ENCODE peak calls at places on chromosomes 12 and 14, in five cellular contexts. B, E, F, I and U are unnamed samples.

GRCh38 chr12:121110211-121110940 is 22.3 kb upstream of the P2RX7 start:
- DNase-seq in E (peak), I (peak), B (peak), F (peak), U (peak)

GRCh38 chr12:104458645-104459555 is 2.2 kb downstream of the CHST11 start:
- DNase-seq in E (peak), B (peak), I (peak), F (peak), U (no peak)

GRCh38 chr14:68520637-68521556 is 272.0 kb downstream of the ZFP36L1 start:
- DNase-seq in F (no peak), B (no peak), E (no peak), I (no peak), U (no peak)

GRCh38 chr12:15575797-15576560 is 213.2 kb downstream of the EPS8 start:
- DNase-seq in F (no peak), I (no peak), B (no peak), E (no peak), U (no peak)

GRCh38 chr14:103522649-103523582 is at the start of gene CKB:
- DNase-seq in F (no peak), I (no peak), E (peak), B (peak), U (no peak)

GRCh38 chr12:93219947-93220346 is 157.8 kb upstream of the NUDT4 start:
- DNase-seq in E (no peak), B (no peak), F (no peak), I (peak), U (no peak)

GRCh38 chr14:48622980-48623379 is 947.6 kb upstream of the MDGA2 start:
- DNase-seq in B (no peak), I (no peak), F (no peak), E (no peak), U (no peak)

GRCh38 chr14:63212776-63213500 is 8.7 kb downstream of the RHOJ start:
- DNase-seq in B (no peak), E (no peak), I (no peak), F (no peak), U (no peak)

GRCh38 chr12:94193623-94194022 is 45.2 kb downstream of the PLXNC1 start:
- DNase-seq in F (no peak), I (no peak), E (no peak), B (no peak), U (no peak)

GRCh38 chr14:23351681-23352505 is 794 bp downstream of the SLC22A17 start:
- DNase-seq in E (no peak), I (no peak), B (peak), F (no peak), U (no peak)

GRCh38 chr14:32507029-32507984 is 178.2 kb downstream of the AKAP6 start:
- DNase-seq in E (no peak), F (no peak), B (peak), I (no peak), U (no peak)

GRCh38 chr14:32244404-32244803 is 41.3 kb upstream of the RNU6-8 start:
- DNase-seq in F (no peak), B (peak), E (peak), I (no peak), U (no peak)

GRCh38 chr14:103185051-103186027 is 62.1 kb downstream of the TNFAIP2 start:
- DNase-seq in I (peak), F (peak), E (peak), B (peak), U (no peak)

GRCh38 chr12:57133013-57133569 is 4.8 kb downstream of the LRP1 start:
- DNase-seq in B (peak), I (no peak), E (no peak), F (no peak), U (no peak)

GRCh38 chr14:68510201-68510600 is 282.7 kb downstream of the ZFP36L1 start:
- DNase-seq in F (no peak), B (peak), E (no peak), I (no peak), U (no peak)

GRCh38 chr12:11650697-11651281 is 1.3 kb downstream of the ETV6 start:
- DNase-seq in I (peak), F (peak), B (peak), E (peak), U (peak)

GRCh38 chr14:101476931-101477553 is 84.3 kb upstream of the DIO3 start:
- DNase-seq in E (no peak), B (no peak), F (no peak), I (peak), U (no peak)

GRCh38 chr14:102777711-102778615 is 714 bp downstream of the TRAF3 start:
- DNase-seq in E (peak), I (peak), B (peak), F (peak), U (no peak)

GRCh38 chr14:79325071-79325470 is 886.2 kb downstream of the DIO2 start:
- DNase-seq in I (no peak), E (no peak), B (no peak), F (no peak), U (no peak)

GRCh38 chr12:74891276-74891675 is 318.4 kb downstream of the KCNC2 start:
- DNase-seq in F (no peak), I (no peak), E (no peak), B (no peak), U (no peak)

GRCh38 chr12:102726686-102727085 is 190.4 kb downstream of the PAH start:
- DNase-seq in I (no peak), E (no peak), B (no peak), F (no peak), U (no peak)

GRCh38 chr14:28119849-28120248 is 646.7 kb upstream of the FOXG1 start:
- DNase-seq in I (no peak), F (no peak), B (no peak), E (no peak), U (no peak)

GRCh38 chr12:127773520-127773919 is 493.4 kb upstream of the TMEM132C start:
- DNase-seq in E (no peak), F (no peak), I (peak), B (no peak), U (no peak)

GRCh38 chr14:32934891-32935633 is 3.6 kb upstream of the NPAS3 start:
- DNase-seq in F (no peak), B (peak), I (no peak), E (no peak), U (no peak)

GRCh38 chr12:53220857-53221202 is 11.2 kb downstream of the RARG start:
- DNase-seq in B (peak), F (peak), I (peak), E (peak), U (peak)

GRCh38 chr14:69963966-69964365 is 84.8 kb downstream of the SMOC1 start:
- DNase-seq in F (no peak), I (no peak), E (no peak), B (no peak), U (no peak)

GRCh38 chr12:132014092-132014914 is 64.6 kb downstream of the EP400 start:
- DNase-seq in E (no peak), I (no peak), F (no peak), B (peak), U (no peak)

GRCh38 chr14:105168093-105168420 is 519 bp downstream of the JAG2 start:
- DNase-seq in E (no peak), B (no peak), F (no peak), I (no peak), U (no peak)

GRCh38 chr12:28222081-28222700 is 31.9 kb downstream of the CCDC91 start:
- DNase-seq in B (no peak), F (no peak), I (no peak), E (peak), U (no peak)

GRCh38 chr12:122825773-122826724 is 9.2 kb upstream of the HIP1R start:
- DNase-seq in F (no peak), B (peak), E (no peak), I (peak), U (no peak)

GRCh38 chr14:71290960-71291466 is 383.8 kb downstream of the PCNX1 start:
- DNase-seq in E (peak), F (peak), B (peak), I (peak), U (peak)

GRCh38 chr14:91273273-91273884 is 28.9 kb upstream of the GPR68 start:
- DNase-seq in F (no peak), E (no peak), I (no peak), B (no peak), U (no peak)

GRCh38 chr12:62123721-62124203 is 136.4 kb upstream of the USP15 start:
- DNase-seq in B (peak), E (peak), F (peak), I (peak), U (no peak)

GRCh38 chr14:57297852-57298251 is 29.1 kb downstream of the AP5M1 start:
- DNase-seq in E (no peak), I (no peak), B (no peak), F (no peak), U (no peak)

GRCh38 chr12:1217191-1217949 is 226.3 kb downstream of the ERC1 start:
- DNase-seq in F (no peak), B (peak), I (no peak), E (no peak), U (no peak)

GRCh38 chr12:28191690-28192089 is 1.4 kb downstream of the CCDC91 start:
- DNase-seq in B (no peak), E (peak), F (no peak), I (peak), U (no peak)

DNA sequence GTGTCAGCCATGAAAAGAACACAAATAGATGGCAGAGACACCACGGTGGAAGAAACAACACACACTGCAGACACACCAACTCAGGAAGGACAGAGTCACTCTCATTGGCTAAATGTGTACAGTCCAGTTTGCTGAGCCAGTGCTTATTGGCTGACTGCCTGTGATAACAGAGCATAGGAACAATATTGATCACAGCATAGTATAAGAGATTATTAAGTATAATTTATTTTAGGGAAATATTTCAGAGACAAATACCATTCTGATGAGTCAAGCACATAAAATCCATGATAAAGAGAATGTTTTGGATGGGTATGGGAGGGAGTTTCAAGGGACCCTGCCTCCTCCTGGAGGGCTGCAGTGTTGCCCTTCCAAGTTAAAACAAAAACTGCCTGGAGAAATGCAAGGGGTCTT is 50.9 kb downstream of the BTG1 start:
- DNase-seq in F (peak), B (peak), I (peak), E (no peak), U (no peak)
- TF ChIP-seq CTCF in F (no peak), B (peak), I (peak), E (no peak), U (no peak)

GRCh38 chr14:95407342-95407741 is 87.6 kb upstream of the CLMN start:
- DNase-seq in I (no peak), F (no peak), E (no peak), B (no peak), U (no peak)

GRCh38 chr14:95409472-95410307 is 90.0 kb upstream of the CLMN start:
- DNase-seq in B (no peak), E (no peak), F (no peak), I (no peak), U (no peak)

GRCh38 chr14:95408731-95409471 is 89.2 kb upstream of the CLMN start:
- DNase-seq in E (no peak), I (no peak), B (no peak), F (no peak), U (no peak)

GRCh38 chr14:95413289-95414215 is 93.8 kb upstream of the CLMN start:
- DNase-seq in E (no peak), F (no peak), B (peak), I (no peak), U (no peak)

GRCh38 chr14:95410838-95411237 is 91.1 kb upstream of the CLMN start:
- DNase-seq in I (no peak), B (no peak), E (no peak), F (no peak), U (no peak)
- TF ChIP-seq CTCF in I (no peak), B (no peak), E (no peak), F (no peak), U (no peak)

GRCh38 chr14:45658917-45659299 is 405.9 kb upstream of the MIS18BP1 start:
- DNase-seq in F (no peak), E (no peak), I (no peak), B (no peak), U (no peak)

DNA sequence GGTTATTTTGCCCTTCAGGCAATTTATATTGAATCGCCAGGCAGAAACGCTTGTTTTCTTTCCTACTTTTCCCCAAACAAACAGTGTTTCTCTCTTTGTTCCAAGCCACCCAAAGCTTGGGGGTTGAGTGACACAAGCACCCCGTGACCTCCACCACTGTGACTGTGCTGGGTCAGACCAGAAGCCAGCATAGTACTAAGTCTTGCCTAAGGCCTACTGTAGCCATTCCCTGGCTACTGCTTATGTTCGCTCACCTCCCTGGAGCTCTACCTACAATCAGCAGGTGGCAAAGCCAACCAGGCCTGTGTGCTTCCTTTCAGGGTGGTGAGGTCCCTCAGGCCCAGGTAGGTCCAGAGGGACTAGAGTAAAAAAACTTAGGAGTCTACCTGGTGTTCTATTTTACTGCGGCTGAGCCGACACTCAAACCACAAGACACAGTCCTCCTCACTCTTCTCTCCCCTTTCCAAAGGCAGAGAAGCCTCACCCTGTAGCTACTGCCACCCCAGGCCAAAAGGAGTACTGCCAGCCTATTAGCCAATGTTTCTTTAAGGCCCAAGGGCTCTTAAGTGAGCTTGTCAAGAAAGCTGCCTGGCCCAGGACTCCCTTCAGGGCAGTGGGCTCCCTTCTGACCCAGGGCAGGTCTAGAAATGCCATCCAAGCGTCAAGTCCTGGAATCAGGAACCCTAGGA is 411.8 kb upstream of the MIS18BP1 start:
- DNase-seq in E (no peak), F (no peak), I (peak), B (no peak), U (no peak)
- TF ChIP-seq CTCF in E (no peak), F (no peak), I (peak), B (no peak), U (peak)

DNA sequence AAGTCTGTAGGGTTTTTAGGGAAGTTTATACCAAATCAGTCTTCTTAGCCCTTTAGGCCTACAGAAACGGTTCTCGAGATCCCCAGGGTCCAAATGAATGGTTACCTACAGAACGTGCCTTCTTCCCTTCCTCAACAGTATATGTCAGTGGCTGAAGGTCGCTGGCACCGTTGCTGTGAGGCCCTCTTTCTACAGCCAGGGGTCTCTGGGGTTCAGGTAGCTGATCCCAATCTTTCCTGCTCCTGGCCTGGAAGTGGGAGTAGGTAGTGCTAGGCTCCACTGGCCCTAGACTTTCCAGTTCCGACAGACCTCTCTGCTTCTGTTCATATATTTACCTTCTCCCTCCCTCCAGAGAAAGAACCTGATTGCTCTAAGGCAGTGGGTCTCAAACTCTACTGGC is 6.4 kb upstream of the EGLN3 start:
- DNase-seq in I (no peak), B (no peak), E (no peak), F (no peak), U (no peak)
- TF ChIP-seq CTCF in I (no peak), B (no peak), E (no peak), F (no peak), U (no peak)

GRCh38 chr12:46153267-46153872 is 115.5 kb downstream of the SLC38A1 start:
- DNase-seq in I (peak), B (peak), E (peak), F (peak), U (no peak)
- TF ChIP-seq CTCF in I (peak), B (peak), E (peak), F (peak), U (peak)

DNA sequence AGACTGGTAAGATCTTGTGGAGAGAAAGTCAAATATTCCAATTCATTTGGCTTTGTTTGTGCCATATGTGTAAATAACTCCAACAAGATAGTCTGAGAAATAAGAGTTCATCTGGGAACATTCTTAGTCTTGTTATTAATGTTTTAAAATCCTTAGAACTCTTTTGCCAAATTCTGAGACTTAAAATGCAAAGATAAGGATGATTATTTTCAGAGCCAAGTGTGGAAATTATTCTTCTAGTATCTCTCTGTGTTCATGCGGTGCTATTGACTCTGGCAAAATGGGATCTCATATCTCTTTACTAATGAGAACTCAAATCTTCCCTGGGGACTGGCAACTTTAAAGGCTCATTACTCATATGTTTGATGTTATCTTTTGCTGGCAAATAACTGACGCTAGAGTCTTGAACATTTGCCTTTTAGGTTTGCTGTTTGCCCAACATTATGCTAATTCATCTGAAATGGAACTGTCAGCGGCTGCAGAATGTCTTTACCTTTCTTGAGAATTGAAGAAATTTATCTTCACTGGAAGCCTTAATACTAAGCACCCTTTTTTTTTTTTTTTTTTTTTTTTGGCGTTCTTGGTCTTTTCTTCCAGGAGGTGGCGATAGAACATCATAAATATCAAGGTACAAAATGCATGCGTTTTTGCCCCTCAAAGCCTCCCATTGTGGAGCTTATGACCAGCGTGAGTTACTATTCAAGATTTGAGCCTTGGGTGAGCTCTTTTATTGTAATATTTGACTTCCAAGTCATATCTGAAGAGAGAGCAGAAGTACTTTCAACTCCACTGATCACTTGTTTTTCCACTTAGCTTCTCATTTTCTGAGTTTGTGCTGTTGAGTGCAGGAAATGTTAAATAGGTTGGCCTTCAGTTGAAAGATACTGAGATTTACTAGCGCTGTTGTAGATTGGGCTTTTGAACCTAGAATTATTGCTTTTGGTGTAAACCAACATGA is 86.5 kb downstream of the CAND1 start:
- DNase-seq in I (peak), E (peak), F (peak), B (peak), U (peak)
- TF ChIP-seq CTCF in I (peak), E (peak), F (peak), B (peak), U (peak)